ENCODE peak calls at places on chromosomes 12 and 14, in ten cellular contexts. B, I, T, X, P, D, W, S, N and K are unnamed samples.

GRCh38 chr12:108232565-108232964 is 103.5 kb downstream of the WSCD2 start:
- DNase-seq in W (no peak), P (no peak), S (no peak), T (peak; percentile 93), I (no peak), X (no peak), N (no peak), D (no peak), B (no peak), K (peak; percentile 13)

GRCh38 chr14:95935228-95935822 is 58.7 kb downstream of the TUNAR start:
- DNase-seq in I (peak; percentile 57), T (no peak), S (no peak), X (no peak), N (peak; percentile 17), W (no peak), P (no peak), B (no peak), D (no peak), K (peak; percentile 35)

GRCh38 chr14:100573757-100574641 is 13.2 kb downstream of the BEGAIN start:
- DNase-seq in W (no peak), D (no peak), B (no peak), X (no peak), S (no peak), N (no peak), P (no peak), I (no peak), T (no peak), K (no peak)

GRCh38 chr12:3243376-3244084 is 166.4 kb downstream of the TSPAN9 start:
- DNase-seq in X (no peak), W (no peak), D (no peak), T (peak; percentile 27), P (no peak), S (no peak), B (no peak), N (no peak), I (no peak), K (no peak)

GRCh38 chr14:31945701-31946100 is 131.4 kb upstream of the ARHGAP5 start:
- DNase-seq in N (no peak), P (no peak), W (no peak), X (no peak), T (no peak), I (no peak), B (no peak), S (no peak), D (no peak), K (no peak)

GRCh38 chr14:99884834-99885648 is 91.8 kb downstream of the EML1 start:
- DNase-seq in I (peak; percentile 79), X (no peak), P (no peak), D (peak; percentile 17), B (peak; percentile 75), T (peak; percentile 82), W (no peak), N (peak; percentile 47), S (no peak), K (peak; percentile 52)

GRCh38 chr14:68945585-68946289 is 33.4 kb downstream of the ACTN1 start:
- DNase-seq in S (no peak), D (no peak), B (peak; percentile 71), P (no peak), N (no peak), I (no peak), W (no peak), T (no peak), X (no peak), K (no peak)

GRCh38 chr14:54669759-54670630 is 103.1 kb downstream of the SAMD4A start:
- DNase-seq in N (peak; percentile 82), W (peak; percentile 90), P (no peak), S (no peak), I (peak; percentile 88), T (no peak), B (no peak), D (no peak), X (no peak), K (peak; percentile 59)

GRCh38 chr14:92099802-92100201 is 6.6 kb downstream of the ATXN3 start:
- DNase-seq in S (no peak), T (no peak), B (no peak), D (no peak), W (no peak), N (no peak), X (no peak), I (peak; percentile 12), P (no peak), K (no peak)

GRCh38 chr14:46999661-47000060 is 348.1 kb upstream of the RPL10L start:
- DNase-seq in S (no peak), B (no peak), P (no peak), D (no peak), W (no peak), N (no peak), X (no peak), T (no peak), I (no peak), K (no peak)